ENCODE peak calls at places on chromosomes 7 and 10, in eight cellular contexts. One of them, this sample, is unnamed.

GRCh38 chr7:128210590-128211570 is 30.2 kb upstream of the LEP start:
- DNase-seq in transverse colon: no peak
- DNase-seq in GM18507: no peak
- DNase-seq in psoas muscle: no peak
- DNase-seq in EL: no peak
- DNase-seq in GM12878: no peak
- DNase-seq in cerebellum: no peak
- DNase-seq in iris pigment epithelial cell: no peak
- DNase-seq in this sample: no peak

GRCh38 chr7:23357190-23358093 is 58.3 kb downstream of the MALSU1 start:
- DNase-seq in transverse colon: no peak
- DNase-seq in GM18507: no peak
- DNase-seq in psoas muscle: no peak
- DNase-seq in EL: peak; percentile 48
- DNase-seq in GM12878: no peak
- DNase-seq in cerebellum: no peak
- DNase-seq in iris pigment epithelial cell: peak; percentile 77
- DNase-seq in this sample: no peak

GRCh38 chr7:102890292-102890970 is 22.4 kb upstream of the LRRC17 start:
- DNase-seq in transverse colon: no peak
- DNase-seq in GM18507: no peak
- DNase-seq in psoas muscle: no peak
- DNase-seq in EL: peak; percentile 66
- DNase-seq in GM12878: no peak
- DNase-seq in cerebellum: no peak
- DNase-seq in iris pigment epithelial cell: peak; percentile 87
- DNase-seq in this sample: no peak

GRCh38 chr7:147432068-147432467 is 1158.5 kb upstream of the C7orf33 start:
- DNase-seq in transverse colon: no peak
- DNase-seq in GM18507: no peak
- DNase-seq in psoas muscle: no peak
- DNase-seq in EL: peak; percentile 44
- DNase-seq in GM12878: no peak
- DNase-seq in cerebellum: no peak
- DNase-seq in iris pigment epithelial cell: peak; percentile 7
- DNase-seq in this sample: no peak

GRCh38 chr7:28052933-28053332 is 127.7 kb downstream of the JAZF1 start:
- DNase-seq in transverse colon: no peak
- DNase-seq in GM18507: no peak
- DNase-seq in psoas muscle: no peak
- DNase-seq in EL: peak; percentile 81
- DNase-seq in GM12878: no peak
- DNase-seq in cerebellum: no peak
- DNase-seq in iris pigment epithelial cell: peak; percentile 80
- DNase-seq in this sample: no peak

GRCh38 chr10:46541735-46542566 is 14.5 kb downstream of the GPRIN2 start:
- DNase-seq in transverse colon: peak; percentile 11
- DNase-seq in GM18507: no peak
- DNase-seq in psoas muscle: peak; percentile 22
- DNase-seq in EL: no peak
- DNase-seq in GM12878: no peak
- DNase-seq in cerebellum: no peak
- DNase-seq in iris pigment epithelial cell: no peak
- DNase-seq in this sample: no peak

GRCh38 chr10:56351909-56352630 is 9.0 kb downstream of the ZWINT start:
- DNase-seq in transverse colon: no peak
- DNase-seq in GM18507: no peak
- DNase-seq in psoas muscle: no peak
- DNase-seq in EL: no peak
- DNase-seq in GM12878: no peak
- DNase-seq in cerebellum: no peak
- DNase-seq in iris pigment epithelial cell: no peak
- DNase-seq in this sample: no peak

GRCh38 chr7:108076141-108076540 is 54.0 kb downstream of the LAMB4 start:
- DNase-seq in transverse colon: no peak
- DNase-seq in GM18507: no peak
- DNase-seq in psoas muscle: no peak
- DNase-seq in EL: no peak
- DNase-seq in GM12878: no peak
- DNase-seq in cerebellum: no peak
- DNase-seq in iris pigment epithelial cell: no peak
- DNase-seq in this sample: no peak

GRCh38 chr10:71978988-71979691 is 14.9 kb downstream of the CHST3 start:
- DNase-seq in transverse colon: no peak
- DNase-seq in GM18507: no peak
- DNase-seq in psoas muscle: peak; percentile 8
- DNase-seq in EL: no peak
- DNase-seq in GM12878: no peak
- DNase-seq in cerebellum: no peak
- DNase-seq in iris pigment epithelial cell: no peak
- DNase-seq in this sample: no peak

GRCh38 chr7:2613926-2614613 is 17.7 kb upstream of the TTYH3 start:
- DNase-seq in transverse colon: no peak
- DNase-seq in GM18507: no peak
- DNase-seq in psoas muscle: peak; percentile 93
- DNase-seq in EL: no peak
- DNase-seq in GM12878: no peak
- DNase-seq in cerebellum: peak; percentile 44
- DNase-seq in iris pigment epithelial cell: no peak
- DNase-seq in this sample: no peak

GRCh38 chr10:89090760-89091455 is 100.3 kb downstream of the FAS start:
- DNase-seq in transverse colon: no peak
- DNase-seq in GM18507: no peak
- DNase-seq in psoas muscle: no peak
- DNase-seq in EL: no peak
- DNase-seq in GM12878: no peak
- DNase-seq in cerebellum: no peak
- DNase-seq in iris pigment epithelial cell: no peak
- DNase-seq in this sample: no peak